ENCODE peak calls at places on chromosomes 16 and 17, in ten cellular contexts. One of them, this sample, is unnamed.
A peak's percentile ranks its signal among the peaks of the same experiment; 100 is the strongest.

GRCh38 chr17:28390123-28390522 is 15.9 kb downstream of the SLC46A1 start:
- DNase-seq in heart right ventricle: no peak
- DNase-seq in WTC11: no peak
- DNase-seq in stimulated activated CD4-positive, alpha-beta T cell treated with anti-CD3 and anti-CD28 coated beads, Interleukin-15, amount 100 ng/mL, for 24 hours: no peak
- DNase-seq in D721Med: no peak
- DNase-seq in activated T-helper 1 cell treated with anti-CD3 and anti-CD28 coated beads, Interleukin-12 subunit alpha, Interleukin-12 subunit beta, Interleukin-2, Interleukin-4 antibody, amounts not matched to agents 30 ng/mL and 10 ng/mL and 1 ng/mL, durations not matched to agents 14 hours and 24 hours and 36 hours: no peak
- DNase-seq in EH: no peak
- DNase-seq in RWPE1: no peak
- DNase-seq in tibial artery: no peak
- DNase-seq in psoas muscle: no peak
- DNase-seq in this sample: no peak

GRCh38 chr16:50879873-50880695 is 138.2 kb downstream of the CYLD start:
- DNase-seq in heart right ventricle: no peak
- DNase-seq in D721Med: no peak
- DNase-seq in stimulated activated CD4-positive, alpha-beta T cell treated with anti-CD3 and anti-CD28 coated beads, Interleukin-15, amount 100 ng/mL, for 24 hours: no peak
- DNase-seq in RWPE1: no peak
- DNase-seq in psoas muscle: no peak
- DNase-seq in WTC11: peak; percentile 72
- DNase-seq in tibial artery: no peak
- DNase-seq in activated T-helper 1 cell treated with anti-CD3 and anti-CD28 coated beads, Interleukin-12 subunit alpha, Interleukin-12 subunit beta, Interleukin-2, Interleukin-4 antibody, amounts not matched to agents 30 ng/mL and 10 ng/mL and 1 ng/mL, durations not matched to agents 14 hours and 24 hours and 36 hours: no peak
- DNase-seq in EH: no peak
- DNase-seq in this sample: no peak

GRCh38 chr16:84596161-84596560 is 21.7 kb downstream of the COTL1 start:
- DNase-seq in tibial artery: no peak
- DNase-seq in D721Med: no peak
- DNase-seq in activated T-helper 1 cell treated with anti-CD3 and anti-CD28 coated beads, Interleukin-12 subunit alpha, Interleukin-12 subunit beta, Interleukin-2, Interleukin-4 antibody, amounts not matched to agents 30 ng/mL and 10 ng/mL and 1 ng/mL, durations not matched to agents 14 hours and 24 hours and 36 hours: no peak
- DNase-seq in heart right ventricle: no peak
- DNase-seq in EH: no peak
- DNase-seq in RWPE1: no peak
- DNase-seq in WTC11: no peak
- DNase-seq in psoas muscle: no peak
- DNase-seq in stimulated activated CD4-positive, alpha-beta T cell treated with anti-CD3 and anti-CD28 coated beads, Interleukin-15, amount 100 ng/mL, for 24 hours: no peak
- DNase-seq in this sample: no peak

GRCh38 chr17:45719335-45720071 is 64.6 kb upstream of the CRHR1 start:
- DNase-seq in heart right ventricle: no peak
- DNase-seq in stimulated activated CD4-positive, alpha-beta T cell treated with anti-CD3 and anti-CD28 coated beads, Interleukin-15, amount 100 ng/mL, for 24 hours: peak; percentile 4
- DNase-seq in psoas muscle: no peak
- DNase-seq in EH: peak; percentile 88
- DNase-seq in WTC11: peak; percentile 39
- DNase-seq in RWPE1: peak; percentile 71
- DNase-seq in activated T-helper 1 cell treated with anti-CD3 and anti-CD28 coated beads, Interleukin-12 subunit alpha, Interleukin-12 subunit beta, Interleukin-2, Interleukin-4 antibody, amounts not matched to agents 30 ng/mL and 10 ng/mL and 1 ng/mL, durations not matched to agents 14 hours and 24 hours and 36 hours: no peak
- DNase-seq in tibial artery: no peak
- DNase-seq in D721Med: no peak
- DNase-seq in this sample: peak; percentile 78

GRCh38 chr16:89330177-89330856 is 112.8 kb downstream of the ZNF778 start:
- DNase-seq in RWPE1: peak; percentile 90
- DNase-seq in activated T-helper 1 cell treated with anti-CD3 and anti-CD28 coated beads, Interleukin-12 subunit alpha, Interleukin-12 subunit beta, Interleukin-2, Interleukin-4 antibody, amounts not matched to agents 30 ng/mL and 10 ng/mL and 1 ng/mL, durations not matched to agents 14 hours and 24 hours and 36 hours: no peak
- DNase-seq in stimulated activated CD4-positive, alpha-beta T cell treated with anti-CD3 and anti-CD28 coated beads, Interleukin-15, amount 100 ng/mL, for 24 hours: peak; percentile 47
- DNase-seq in psoas muscle: peak; percentile 69
- DNase-seq in D721Med: no peak
- DNase-seq in tibial artery: no peak
- DNase-seq in heart right ventricle: no peak
- DNase-seq in WTC11: peak; percentile 4
- DNase-seq in EH: peak; percentile 50
- DNase-seq in this sample: peak; percentile 59

GRCh38 chr16:54106078-54106477 is 180.5 kb downstream of the IRX3 start:
- DNase-seq in WTC11: no peak
- DNase-seq in EH: no peak
- DNase-seq in D721Med: no peak
- DNase-seq in stimulated activated CD4-positive, alpha-beta T cell treated with anti-CD3 and anti-CD28 coated beads, Interleukin-15, amount 100 ng/mL, for 24 hours: no peak
- DNase-seq in RWPE1: no peak
- DNase-seq in heart right ventricle: no peak
- DNase-seq in tibial artery: no peak
- DNase-seq in activated T-helper 1 cell treated with anti-CD3 and anti-CD28 coated beads, Interleukin-12 subunit alpha, Interleukin-12 subunit beta, Interleukin-2, Interleukin-4 antibody, amounts not matched to agents 30 ng/mL and 10 ng/mL and 1 ng/mL, durations not matched to agents 14 hours and 24 hours and 36 hours: no peak
- DNase-seq in psoas muscle: no peak
- DNase-seq in this sample: no peak

GRCh38 chr16:79801550-79802090 is 201.1 kb upstream of the MAF start:
- DNase-seq in heart right ventricle: no peak
- DNase-seq in EH: no peak
- DNase-seq in stimulated activated CD4-positive, alpha-beta T cell treated with anti-CD3 and anti-CD28 coated beads, Interleukin-15, amount 100 ng/mL, for 24 hours: no peak
- DNase-seq in tibial artery: no peak
- DNase-seq in WTC11: no peak
- DNase-seq in activated T-helper 1 cell treated with anti-CD3 and anti-CD28 coated beads, Interleukin-12 subunit alpha, Interleukin-12 subunit beta, Interleukin-2, Interleukin-4 antibody, amounts not matched to agents 30 ng/mL and 10 ng/mL and 1 ng/mL, durations not matched to agents 14 hours and 24 hours and 36 hours: no peak
- DNase-seq in psoas muscle: no peak
- DNase-seq in RWPE1: peak; percentile 6
- DNase-seq in D721Med: no peak
- DNase-seq in this sample: peak; percentile 3

GRCh38 chr16:883340-883739 is 82.8 kb upstream of the GNG13 start:
- DNase-seq in stimulated activated CD4-positive, alpha-beta T cell treated with anti-CD3 and anti-CD28 coated beads, Interleukin-15, amount 100 ng/mL, for 24 hours: no peak
- DNase-seq in WTC11: no peak
- DNase-seq in EH: no peak
- DNase-seq in psoas muscle: no peak
- DNase-seq in tibial artery: no peak
- DNase-seq in RWPE1: no peak
- DNase-seq in D721Med: no peak
- DNase-seq in activated T-helper 1 cell treated with anti-CD3 and anti-CD28 coated beads, Interleukin-12 subunit alpha, Interleukin-12 subunit beta, Interleukin-2, Interleukin-4 antibody, amounts not matched to agents 30 ng/mL and 10 ng/mL and 1 ng/mL, durations not matched to agents 14 hours and 24 hours and 36 hours: no peak
- DNase-seq in heart right ventricle: no peak
- DNase-seq in this sample: no peak

GRCh38 chr16:77599793-77600415 is 122.4 kb upstream of the NUDT7 start:
- DNase-seq in D721Med: no peak
- DNase-seq in psoas muscle: no peak
- DNase-seq in RWPE1: peak; percentile 17
- DNase-seq in stimulated activated CD4-positive, alpha-beta T cell treated with anti-CD3 and anti-CD28 coated beads, Interleukin-15, amount 100 ng/mL, for 24 hours: peak; percentile 35
- DNase-seq in tibial artery: no peak
- DNase-seq in heart right ventricle: peak; percentile 19
- DNase-seq in WTC11: no peak
- DNase-seq in activated T-helper 1 cell treated with anti-CD3 and anti-CD28 coated beads, Interleukin-12 subunit alpha, Interleukin-12 subunit beta, Interleukin-2, Interleukin-4 antibody, amounts not matched to agents 30 ng/mL and 10 ng/mL and 1 ng/mL, durations not matched to agents 14 hours and 24 hours and 36 hours: no peak
- DNase-seq in EH: peak; percentile 22
- DNase-seq in this sample: peak; percentile 45

GRCh38 chr16:2686912-2687507 is 4.7 kb downstream of the KCTD5 start:
- DNase-seq in RWPE1: no peak
- DNase-seq in psoas muscle: peak; percentile 61
- DNase-seq in activated T-helper 1 cell treated with anti-CD3 and anti-CD28 coated beads, Interleukin-12 subunit alpha, Interleukin-12 subunit beta, Interleukin-2, Interleukin-4 antibody, amounts not matched to agents 30 ng/mL and 10 ng/mL and 1 ng/mL, durations not matched to agents 14 hours and 24 hours and 36 hours: no peak
- DNase-seq in EH: no peak
- DNase-seq in stimulated activated CD4-positive, alpha-beta T cell treated with anti-CD3 and anti-CD28 coated beads, Interleukin-15, amount 100 ng/mL, for 24 hours: peak; percentile 57
- DNase-seq in WTC11: no peak
- DNase-seq in D721Med: peak; percentile 12
- DNase-seq in tibial artery: peak; percentile 59
- DNase-seq in heart right ventricle: no peak
- DNase-seq in this sample: no peak

GRCh38 chr16:55389426-55390073 is 65.5 kb downstream of the IRX6 start:
- DNase-seq in activated T-helper 1 cell treated with anti-CD3 and anti-CD28 coated beads, Interleukin-12 subunit alpha, Interleukin-12 subunit beta, Interleukin-2, Interleukin-4 antibody, amounts not matched to agents 30 ng/mL and 10 ng/mL and 1 ng/mL, durations not matched to agents 14 hours and 24 hours and 36 hours: no peak
- DNase-seq in D721Med: no peak
- DNase-seq in WTC11: no peak
- DNase-seq in heart right ventricle: peak; percentile 56
- DNase-seq in psoas muscle: peak; percentile 72
- DNase-seq in stimulated activated CD4-positive, alpha-beta T cell treated with anti-CD3 and anti-CD28 coated beads, Interleukin-15, amount 100 ng/mL, for 24 hours: no peak
- DNase-seq in RWPE1: no peak
- DNase-seq in EH: no peak
- DNase-seq in tibial artery: no peak
- DNase-seq in this sample: no peak